ENCODE peak calls at places on chromosomes 2 and 18, in nine cellular contexts. S is putamen; O is Caco-2; Q is NCI-H2171 treated with DMSO at 0.1 percent for 48 hours; F is GM19239; K is body of pancreas; T is heart left ventricle; A is EL; D is stimulated activated CD4-positive, alpha-beta T cell treated with anti-CD3 and anti-CD28 coated beads, Interleukin-15, amount 100 ng/mL, for 24 hours. G is an unnamed sample.

GRCh38 chr2:1756456-1756855 is 12.1 kb upstream of the PXDN start:
- DNase-seq in O (peak), D (no peak), T (no peak), S (no peak), A (no peak), K (no peak), Q (no peak), F (no peak), G (no peak)

GRCh38 chr2:26471766-26472706 is 5.9 kb downstream of the OTOF start:
- DNase-seq in O (peak), T (no peak), A (no peak), K (no peak), F (no peak), D (no peak), S (no peak), Q (no peak), G (no peak)

GRCh38 chr2:207848545-207848928 is 78.8 kb upstream of the FZD5 start:
- DNase-seq in T (no peak), O (no peak), K (no peak), A (no peak), S (no peak), Q (no peak), F (no peak), D (no peak), G (no peak)

GRCh38 chr2:125516496-125517109 is 1139.4 kb upstream of the GYPC start:
- DNase-seq in F (no peak), D (no peak), O (peak), A (no peak), S (no peak), K (no peak), Q (peak), T (no peak), G (no peak)

GRCh38 chr2:205763708-205764501 is 81.6 kb downstream of the NRP2 start:
- DNase-seq in D (peak), O (no peak), Q (peak), T (peak), K (peak), F (no peak), S (peak), A (peak), G (no peak)

GRCh38 chr18:76376668-76377358 is 118.2 kb downstream of the ZNF516 start:
- DNase-seq in A (no peak), O (no peak), T (no peak), K (no peak), F (no peak), S (no peak), Q (no peak), D (peak), G (no peak)

GRCh38 chr2:240917009-240917683 is 11.0 kb downstream of the CROCC2 start:
- DNase-seq in T (no peak), Q (no peak), K (peak), F (no peak), D (no peak), A (no peak), S (no peak), O (peak), G (peak)

GRCh38 chr2:171513719-171514160 is 8.5 kb upstream of the CYBRD1 start:
- DNase-seq in T (no peak), K (no peak), D (no peak), Q (no peak), O (peak), F (no peak), A (no peak), S (no peak), G (no peak)

GRCh38 chr18:71327443-71328120 is 1038.7 kb downstream of the SOCS6 start:
- DNase-seq in T (no peak), A (no peak), S (no peak), Q (no peak), F (no peak), D (no peak), K (no peak), O (no peak), G (no peak)

GRCh38 chr18:8450013-8450412 is 159.2 kb upstream of the RAB12 start:
- DNase-seq in A (peak), O (no peak), D (no peak), T (peak), F (no peak), K (no peak), Q (peak), S (no peak), G (no peak)

GRCh38 chr2:33230133-33230618 is 246.3 kb upstream of the RASGRP3 start:
- DNase-seq in F (no peak), A (no peak), S (no peak), Q (peak), K (no peak), D (no peak), O (no peak), T (no peak), G (no peak)

GRCh38 chr2:148362144-148362796 is 282.3 kb upstream of the EPC2 start:
- DNase-seq in D (no peak), O (no peak), S (no peak), K (no peak), F (no peak), T (no peak), Q (no peak), A (no peak), G (no peak)

GRCh38 chr18:48330016-48330991 is 78.9 kb downstream of the ZBTB7C start:
- DNase-seq in D (no peak), O (peak), S (no peak), A (peak), Q (no peak), T (no peak), K (no peak), F (no peak), G (peak)

GRCh38 chr2:69171070-69171811 is 158.3 kb downstream of the ANTXR1 start:
- DNase-seq in F (no peak), S (no peak), A (no peak), D (no peak), T (no peak), K (no peak), O (no peak), Q (no peak), G (no peak)

GRCh38 chr2:239482801-239483712 is 82.2 kb upstream of the HDAC4 start:
- DNase-seq in T (no peak), D (no peak), S (no peak), O (no peak), F (no peak), Q (no peak), K (no peak), A (no peak), G (no peak)

GRCh38 chr2:149598014-149598395 is 10.4 kb upstream of the MMADHC start:
- DNase-seq in Q (no peak), T (no peak), F (no peak), O (no peak), A (no peak), D (no peak), S (no peak), K (no peak), G (peak)

GRCh38 chr2:134716716-134717585 is 1.8 kb downstream of the TMEM163 start:
- DNase-seq in S (no peak), Q (no peak), T (no peak), K (no peak), F (no peak), D (no peak), A (no peak), O (no peak), G (no peak)

GRCh38 chr18:9673296-9674251 is 34.5 kb upstream of the RAB31 start:
- DNase-seq in K (peak), Q (peak), A (peak), F (peak), D (peak), T (peak), S (no peak), O (peak), G (peak)

GRCh38 chr2:222745836-222746559 is 74.5 kb downstream of the MOGAT1 start:
- DNase-seq in K (no peak), D (no peak), F (no peak), O (no peak), S (no peak), T (no peak), A (no peak), Q (no peak), G (no peak)

GRCh38 chr2:110124038-110124825 is 8.6 kb upstream of the MALL start:
- DNase-seq in F (no peak), K (no peak), A (no peak), O (no peak), D (no peak), Q (peak), S (no peak), T (no peak), G (no peak)

GRCh38 chr18:57051019-57051418 is 95.9 kb upstream of the BOD1L2 start:
- DNase-seq in T (no peak), F (no peak), S (no peak), D (no peak), Q (no peak), A (no peak), K (no peak), O (no peak), G (no peak)

GRCh38 chr18:55477537-55478300 is 110.3 kb downstream of the TCF4 start:
- DNase-seq in K (peak), F (no peak), O (no peak), A (peak), S (no peak), T (no peak), D (peak), Q (no peak), G (peak)

GRCh38 chr2:46232860-46233259 is 64.3 kb upstream of the EPAS1 start:
- DNase-seq in O (no peak), F (no peak), D (no peak), K (no peak), Q (no peak), T (no peak), A (no peak), S (peak), G (peak)

GRCh38 chr2:237132799-237133198 is 47.1 kb downstream of the COPS8 start:
- DNase-seq in O (no peak), Q (peak), A (no peak), T (no peak), S (no peak), D (no peak), K (no peak), F (peak), G (no peak)

GRCh38 chr2:47490406-47490805 is 87.5 kb downstream of the MSH2 start:
- DNase-seq in K (no peak), S (no peak), A (no peak), O (no peak), T (no peak), Q (no peak), F (no peak), D (no peak), G (no peak)

GRCh38 chr2:172213116-172213515 is 110.4 kb upstream of the DLX2 start:
- DNase-seq in T (no peak), O (no peak), K (no peak), D (no peak), S (no peak), Q (no peak), A (no peak), F (no peak), G (no peak)

GRCh38 chr2:105777506-105778343 is 33.0 kb downstream of the NCK2 start:
- DNase-seq in D (no peak), F (no peak), Q (no peak), T (no peak), S (no peak), K (no peak), O (no peak), A (no peak), G (no peak)

GRCh38 chr2:84963692-84964405 is 7.1 kb upstream of the KCMF1 start:
- DNase-seq in Q (no peak), A (peak), D (no peak), O (peak), S (no peak), T (no peak), K (peak), F (no peak), G (peak)

GRCh38 chr2:55357907-55358306 is 61.7 kb downstream of the CCDC88A start:
- DNase-seq in F (no peak), O (no peak), T (no peak), A (peak), Q (no peak), K (no peak), D (no peak), S (no peak), G (no peak)

GRCh38 chr2:238925816-238926215 is 77.9 kb downstream of the TWIST2 start:
- DNase-seq in A (no peak), F (no peak), T (no peak), D (no peak), O (no peak), K (no peak), S (no peak), Q (no peak), G (no peak)

GRCh38 chr18:50151876-50152275 is 43.1 kb downstream of the MYO5B start:
- DNase-seq in K (no peak), S (no peak), T (no peak), F (no peak), D (no peak), A (peak), O (no peak), Q (no peak), G (no peak)

GRCh38 chr2:64797881-64798590 is 144.3 kb upstream of the SERTAD2 start:
- DNase-seq in A (peak), T (no peak), S (no peak), Q (peak), F (no peak), D (no peak), K (peak), O (no peak), G (no peak)

GRCh38 chr2:156434461-156435291 is 1.5 kb upstream of the GPD2 start:
- DNase-seq in K (no peak), D (peak), S (no peak), T (no peak), F (no peak), O (no peak), A (peak), Q (no peak), G (no peak)

GRCh38 chr2:8640498-8640897 is 41.4 kb upstream of the ID2 start:
- DNase-seq in A (no peak), F (no peak), Q (no peak), S (no peak), K (no peak), D (no peak), T (no peak), O (no peak), G (no peak)

GRCh38 chr2:128745946-128746345 is 427.3 kb upstream of the HS6ST1 start:
- DNase-seq in F (no peak), T (no peak), A (no peak), S (no peak), O (no peak), D (no peak), K (no peak), Q (no peak), G (no peak)

G was measured in adrenal gland.